ENCODE peak calls at places on chromosomes 12 and 14, in seven cellular contexts. X is neural progenitor cell, Y is HCT116, M is PC-3, R is hepatocyte, L is SK-N-SH, O is GM23338. G is an unnamed sample.
A peak's percentile ranks its signal among the peaks of the same experiment; 100 is the strongest.

GRCh38 chr14:68039593-68039992 is 220.0 kb downstream of the RAD51B start:
- DNase-seq in X (no peak), Y (no peak), M (peak; percentile 36), R (no peak), L (no peak), O (no peak), G (no peak)

GRCh38 chr12:33813536-33813935 is 208.8 kb upstream of the ALG10 start:
- DNase-seq in X (no peak), Y (no peak), M (no peak), R (no peak), L (no peak), O (no peak), G (no peak)

GRCh38 chr14:105180598-105181528 is at the start of gene NUDT14:
- DNase-seq in X (peak; percentile 80), Y (peak; percentile 46), M (peak; percentile 77), R (peak; percentile 89), L (peak; percentile 96), O (peak; percentile 75), G (peak; percentile 84)

GRCh38 chr12:131929530-131930456 is 717 bp downstream of the PUS1 start:
- DNase-seq in X (peak; percentile 71), Y (no peak), M (peak; percentile 37), R (peak; percentile 50), L (peak; percentile 73), O (no peak), G (peak; percentile 84)

GRCh38 chr12:113247123-113248045 is 26.1 kb downstream of the TPCN1 start:
- DNase-seq in X (no peak), Y (no peak), M (peak; percentile 48), R (peak; percentile 45), L (peak; percentile 33), O (no peak), G (no peak)

GRCh38 chr14:104135121-104135903 is 3.1 kb upstream of the KIF26A start:
- DNase-seq in X (peak; percentile 89), Y (no peak), M (peak; percentile 29), R (peak; percentile 65), L (peak; percentile 81), O (peak; percentile 91), G (no peak)

GRCh38 chr12:56159482-56160105 is 1.4 kb downstream of the MYL6 start:
- DNase-seq in X (no peak), Y (no peak), M (no peak), R (no peak), L (no peak), O (no peak), G (peak; percentile 13)

GRCh38 chr12:42725839-42726238 is 136.3 kb upstream of the PRICKLE1 start:
- DNase-seq in X (no peak), Y (no peak), M (peak; percentile 80), R (no peak), L (no peak), O (no peak), G (no peak)

GRCh38 chr14:31895206-31895605 is 181.9 kb upstream of the ARHGAP5 start:
- DNase-seq in X (no peak), Y (no peak), M (peak; percentile 84), R (peak; percentile 26), L (no peak), O (no peak), G (no peak)

GRCh38 chr14:94965551-94966339 is 191.6 kb downstream of the DICER1 start:
- DNase-seq in X (no peak), Y (no peak), M (no peak), R (no peak), L (no peak), O (no peak), G (no peak)

GRCh38 chr12:52390739-52391617 is 5.5 kb upstream of the KRT84 start:
- DNase-seq in X (peak; percentile 51), Y (peak; percentile 24), M (peak; percentile 62), R (peak; percentile 39), L (peak; percentile 44), O (peak; percentile 73), G (peak; percentile 6)

GRCh38 chr14:78143489-78144145 is 26.6 kb upstream of the NRXN3 start:
- DNase-seq in X (no peak), Y (no peak), M (peak; percentile 42), R (no peak), L (no peak), O (no peak), G (no peak)

GRCh38 chr14:73325630-73326299 is 88.5 kb downstream of the PAPLN start:
- DNase-seq in X (no peak), Y (no peak), M (no peak), R (no peak), L (no peak), O (peak; percentile 30), G (peak; percentile 30)

GRCh38 chr12:76901628-76902386 is 23.0 kb upstream of the CSRP2 start:
- DNase-seq in X (no peak), Y (no peak), M (no peak), R (no peak), L (no peak), O (no peak), G (no peak)

GRCh38 chr12:65659681-65660080 is 164.6 kb upstream of the HMGA2 start:
- DNase-seq in X (no peak), Y (no peak), M (no peak), R (no peak), L (no peak), O (no peak), G (no peak)

GRCh38 chr12:40292788-40293429 is 68.1 kb downstream of the LRRK2 start:
- DNase-seq in X (no peak), Y (no peak), M (no peak), R (no peak), L (no peak), O (no peak), G (no peak)

GRCh38 chr12:114481200-114481535 is 75.2 kb upstream of the TBX5 start:
- DNase-seq in X (peak; percentile 38), Y (no peak), M (no peak), R (no peak), L (no peak), O (peak; percentile 21), G (no peak)

DNA sequence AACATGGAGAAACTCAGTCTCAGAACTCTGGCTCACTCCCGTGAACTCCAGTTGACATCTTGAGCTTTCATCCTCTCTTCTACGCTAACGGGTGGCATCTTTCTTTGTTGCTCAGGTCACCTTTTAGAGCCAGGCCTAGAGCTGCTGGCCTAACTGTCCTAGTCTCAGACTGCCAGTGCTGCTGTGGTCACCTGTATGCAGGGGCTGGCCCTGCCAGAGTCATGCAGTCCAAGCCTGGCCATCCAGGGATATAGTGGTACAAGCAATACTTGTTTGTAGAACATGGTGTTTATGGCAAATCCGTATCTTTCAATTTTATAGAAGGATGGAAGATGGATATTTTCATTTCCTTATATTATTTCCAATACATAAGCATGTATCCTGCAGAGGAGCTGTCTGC is 117.2 kb downstream of the PELI2 start:
- DNase-seq in X (no peak), Y (no peak), M (no peak), R (no peak), L (no peak), O (no peak), G (no peak)
- TF ChIP-seq EZH2phosphoT487 in X (no peak), Y (no peak), M (no peak), R (no peak), L (no peak), O (no peak), G (no peak)

GRCh38 chr12:104986022-104986941 is at the start of gene NOPCHAP1:
- DNase-seq in X (peak; percentile 95), Y (peak; percentile 52), M (peak; percentile 94), R (peak; percentile 95), L (peak; percentile 96), O (peak; percentile 97), G (peak; percentile 86)

GRCh38 chr12:104990950-104991349 is 4.8 kb downstream of the NOPCHAP1 start:
- DNase-seq in X (no peak), Y (no peak), M (no peak), R (no peak), L (no peak), O (no peak), G (no peak)

GRCh38 chr12:104985206-104985605 is 910 bp upstream of the NOPCHAP1 start:
- DNase-seq in X (no peak), Y (no peak), M (no peak), R (no peak), L (no peak), O (no peak), G (no peak)
- TF ChIP-seq CTCF in X (no peak), Y (peak; percentile 28), M (peak; percentile 19), R (no peak), L (no peak), O (no peak), G (no peak)

GRCh38 chr14:55294603-55295002 is 23.4 kb downstream of the FBXO34 start:
- DNase-seq in X (no peak), Y (no peak), M (no peak), R (no peak), L (no peak), O (no peak), G (no peak)

GRCh38 chr14:55301722-55302121 is 30.5 kb downstream of the FBXO34 start:
- DNase-seq in X (no peak), Y (no peak), M (peak; percentile 64), R (peak; percentile 15), L (peak; percentile 31), O (no peak), G (no peak)

GRCh38 chr14:55297611-55298323 is 26.5 kb downstream of the FBXO34 start:
- DNase-seq in X (no peak), Y (no peak), M (peak; percentile 72), R (peak; percentile 60), L (no peak), O (peak; percentile 27), G (peak; percentile 19)

GRCh38 chr14:55302367-55302766 is 31.1 kb downstream of the FBXO34 start:
- DNase-seq in X (no peak), Y (no peak), M (no peak), R (no peak), L (no peak), O (peak; percentile 14), G (no peak)

GRCh38 chr14:55298423-55298822 is 27.2 kb downstream of the FBXO34 start:
- DNase-seq in X (no peak), Y (no peak), M (no peak), R (no peak), L (no peak), O (no peak), G (no peak)
- H3K79me2 ChIP-seq in X (peaks cover 49% of the 10 kb centered on the region), Y (peaks cover 90% of the 10 kb centered on the region), M (peaks cover 74% of the 10 kb centered on the region), R (peaks cover 98% of the 10 kb centered on the region), L (peaks cover 69% of the 10 kb centered on the region), O (peaks cover 67% of the 10 kb centered on the region), G (peaks cover 38% of the 10 kb centered on the region)

GRCh38 chr12:121003650-121004049 is 12.6 kb downstream of the C12orf43 start:
- DNase-seq in X (peak; percentile 40), Y (no peak), M (no peak), R (no peak), L (no peak), O (peak; percentile 73), G (no peak)

GRCh38 chr12:120999191-121000120 is 16.8 kb downstream of the C12orf43 start:
- DNase-seq in X (peak; percentile 10), Y (no peak), M (no peak), R (no peak), L (peak; percentile 50), O (peak; percentile 89), G (no peak)

GRCh38 chr12:121000530-121000929 is 15.8 kb downstream of the C12orf43 start:
- DNase-seq in X (no peak), Y (no peak), M (no peak), R (no peak), L (no peak), O (no peak), G (no peak)

GRCh38 chr12:121001841-121002483 is 14.3 kb downstream of the C12orf43 start:
- DNase-seq in X (no peak), Y (no peak), M (no peak), R (no peak), L (no peak), O (no peak), G (no peak)

DNA sequence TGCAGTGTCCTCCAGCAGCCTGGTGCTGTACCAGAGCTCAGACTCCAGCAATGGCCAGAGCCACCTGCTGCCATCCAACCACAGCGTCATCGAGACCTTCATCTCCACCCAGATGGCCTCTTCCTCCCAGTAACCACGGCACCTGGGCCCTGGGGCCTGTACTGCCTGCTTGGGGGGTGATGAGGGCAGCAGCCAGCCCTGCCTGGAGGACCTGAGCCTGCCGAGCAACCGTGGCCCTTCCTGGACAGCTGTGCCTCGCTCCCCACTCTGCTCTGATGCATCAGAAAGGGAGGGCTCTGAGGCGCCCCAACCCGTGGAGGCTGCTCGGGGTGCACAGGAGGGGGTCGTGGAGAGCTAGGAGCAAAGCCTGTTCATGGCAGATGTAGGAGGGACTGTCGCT is 15.2 kb downstream of the C12orf43 start:
- DNase-seq in X (no peak), Y (no peak), M (no peak), R (no peak), L (no peak), O (no peak), G (no peak)
- TF ChIP-seq EZH2phosphoT487 in X (no peak), Y (no peak), M (no peak), R (no peak), L (no peak), O (no peak), G (no peak)

G was measured in OCI-LY7.